ENCODE peak calls at places on chromosomes 5 and 9, in seven cellular contexts. N, B, L, T, W, E and S are unnamed samples. For H3K36me3, the result is how much of the 10 kb centered on the place peaks cover.

GRCh38 chr5:2629035-2629434 is 122.4 kb downstream of the IRX2 start:
- DNase-seq in N (no peak), L (no peak), E (no peak), T (no peak), W (no peak), B (no peak), S (no peak)

GRCh38 chr5:135249658-135250057 is 149.4 kb downstream of the MACROH2A1 start:
- DNase-seq in T (no peak), B (no peak), E (peak), W (no peak), N (peak), L (no peak), S (no peak)

GRCh38 chr5:114450516-114450909 is 88.6 kb downstream of the KCNN2 start:
- DNase-seq in B (no peak), L (no peak), T (no peak), E (no peak), N (no peak), W (no peak), S (no peak)

GRCh38 chr9:96126321-96126881 is 175.6 kb downstream of the HSD17B3 start:
- DNase-seq in W (no peak), L (no peak), B (peak), T (no peak), E (no peak), N (no peak), S (no peak)

GRCh38 chr5:127290019-127290945 is at the start of gene MEGF10:
- DNase-seq in B (peak), T (peak), E (peak), L (no peak), N (no peak), W (no peak), S (peak)

GRCh38 chr9:136022731-136023400 is 61.7 kb upstream of the UBAC1 start:
- DNase-seq in E (no peak), T (no peak), L (no peak), N (no peak), B (no peak), W (no peak), S (no peak)

GRCh38 chr5:179762079-179762780 is 29.6 kb downstream of the MAML1 start:
- DNase-seq in B (peak), W (no peak), N (no peak), T (peak), L (no peak), E (peak), S (peak)

GRCh38 chr9:131739192-131739961 is 499 bp downstream of the RAPGEF1 start:
- DNase-seq in W (no peak), T (peak), L (no peak), B (peak), E (peak), N (peak), S (no peak)

GRCh38 chr5:55234171-55234700 is 828 bp upstream of the CCNO start:
- DNase-seq in L (no peak), B (peak), E (no peak), T (peak), N (no peak), W (no peak), S (peak)

GRCh38 chr5:6832994-6833393 is 119.8 kb downstream of the TENT4A start:
- DNase-seq in W (peak), N (no peak), L (no peak), E (no peak), T (no peak), B (no peak), S (no peak)

GRCh38 chr9:92607088-92607487 is 62.8 kb downstream of the IPPK start:
- DNase-seq in W (no peak), B (no peak), T (no peak), E (no peak), N (no peak), L (no peak), S (no peak)

GRCh38 chr9:4640027-4640426 is 22.1 kb upstream of the PLPP6 start:
- DNase-seq in T (no peak), E (peak), N (no peak), L (no peak), B (peak), W (no peak), S (peak)

GRCh38 chr5:113278976-113279375 is 155.8 kb downstream of the TSSK1B start:
- DNase-seq in T (no peak), E (no peak), B (no peak), W (no peak), L (no peak), N (no peak), S (no peak)

GRCh38 chr5:91179018-91179417 is 204.1 kb downstream of the ARRDC3 start:
- DNase-seq in E (no peak), T (no peak), W (no peak), B (no peak), N (no peak), L (no peak), S (no peak)

GRCh38 chr5:98524796-98525195 is 248.7 kb upstream of the RGMB start:
- DNase-seq in B (no peak), T (no peak), W (no peak), L (no peak), E (no peak), N (no peak), S (no peak)

GRCh38 chr9:116644099-116644688 is 42.9 kb upstream of the TRIM32 start:
- DNase-seq in W (no peak), N (no peak), B (no peak), L (no peak), T (no peak), E (no peak), S (no peak)

GRCh38 chr5:57710126-57710525 is 227.5 kb upstream of the ACTBL2 start:
- DNase-seq in L (no peak), B (no peak), N (no peak), T (no peak), W (no peak), E (no peak), S (no peak)

GRCh38 chr9:97980918-97981827 is 2.0 kb upstream of the ANP32B start:
- DNase-seq in L (no peak), T (no peak), E (peak), N (no peak), B (no peak), W (peak), S (peak)

GRCh38 chr5:159915913-159916840 is at the start of gene ADRA1B:
- DNase-seq in L (peak), W (no peak), B (peak), T (peak), N (peak), E (peak), S (peak)

GRCh38 chr5:124027441-124027840 is 515.5 kb downstream of the CSNK1G3 start:
- DNase-seq in L (no peak), N (no peak), E (no peak), B (no peak), W (no peak), T (no peak), S (no peak)

GRCh38 chr9:91900057-91900816 is 49.8 kb downstream of the ROR2 start:
- DNase-seq in N (peak), B (peak), T (no peak), E (peak), W (no peak), L (no peak), S (no peak)

GRCh38 chr5:2836133-2836532 is 84.7 kb upstream of the IRX2 start:
- DNase-seq in W (no peak), N (no peak), L (no peak), E (no peak), B (no peak), T (no peak), S (no peak)

GRCh38 chr5:143014017-143014651 is 244.0 kb downstream of the ARHGAP26 start:
- DNase-seq in B (peak), W (no peak), T (no peak), L (no peak), E (peak), N (peak), S (peak)

GRCh38 chr5:173395257-173395932 is 67.2 kb upstream of the STC2 start:
- DNase-seq in T (no peak), N (no peak), B (peak), L (no peak), E (peak), W (no peak), S (no peak)

DNA sequence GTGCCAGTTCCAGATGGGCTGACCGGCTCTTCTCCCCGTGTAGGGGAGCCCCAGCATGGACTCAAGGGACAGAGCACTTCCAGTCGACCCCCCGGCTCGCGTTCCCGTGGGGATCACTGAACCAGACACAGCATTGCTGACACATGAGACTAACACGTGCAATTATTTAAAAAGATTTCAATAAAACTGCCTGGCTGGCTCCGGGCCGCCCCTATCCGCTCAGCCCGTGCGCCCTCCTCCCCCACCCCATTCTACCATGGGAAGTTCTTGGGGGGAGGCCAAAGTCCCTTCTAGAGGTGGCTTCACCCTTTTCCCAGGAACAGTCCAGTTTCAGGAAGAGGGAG is 4.7 kb downstream of the TESK1 start:
- DNase-seq in T (no peak), E (no peak), L (no peak), W (no peak), B (no peak), N (no peak), S (no peak)
- H3K36me3 ChIP-seq in T (under half), E (under half), L (under half), W (under half), B (under half), N (under half), S (under half)

GRCh38 chr5:150219142-150219541 is 29.3 kb downstream of the SLC6A7 start:
- DNase-seq in E (no peak), L (no peak), T (no peak), B (peak), W (no peak), N (no peak), S (no peak)

GRCh38 chr5:150221471-150221870 is 31.6 kb downstream of the SLC6A7 start:
- DNase-seq in W (no peak), B (no peak), L (no peak), T (no peak), E (no peak), N (no peak), S (no peak)

GRCh38 chr5:150217874-150218692 is 28.2 kb downstream of the SLC6A7 start:
- DNase-seq in T (peak), W (peak), B (peak), L (peak), E (peak), N (peak), S (peak)

GRCh38 chr5:150218693-150219035 is 28.8 kb downstream of the SLC6A7 start:
- DNase-seq in T (no peak), B (no peak), N (no peak), L (no peak), E (no peak), W (no peak), S (no peak)

GRCh38 chr5:150219861-150220260 is 30.0 kb downstream of the SLC6A7 start:
- DNase-seq in L (no peak), T (no peak), W (no peak), N (no peak), E (no peak), B (no peak), S (no peak)
- H3K36me3 ChIP-seq in L (under half), T (under half), W (under half), N (under half), E (under half), B (under half), S (under half)

DNA sequence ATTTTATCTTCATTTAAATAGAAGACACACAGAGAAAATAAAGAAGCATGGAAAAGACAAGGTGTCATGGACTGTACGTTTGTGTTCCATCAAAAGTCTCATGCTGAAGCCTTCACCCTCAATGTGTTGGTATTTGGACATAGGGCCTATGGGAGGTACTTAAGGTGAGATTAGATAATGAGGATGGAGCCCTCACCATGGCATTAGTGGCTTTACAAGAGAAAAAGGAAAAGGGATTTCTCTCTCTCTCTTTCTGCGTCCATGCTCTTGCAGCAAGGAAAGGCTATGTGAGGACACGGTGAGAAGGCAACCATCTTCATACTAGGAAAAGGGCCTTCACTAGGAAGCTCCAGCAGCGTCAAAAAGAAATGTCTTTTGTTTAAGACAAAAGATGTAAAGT is 797.0 kb upstream of the CDH10 start:
- DNase-seq in B (no peak), L (no peak), W (no peak), N (no peak), T (no peak), E (no peak), S (no peak)
- H3K36me3 ChIP-seq in B (under half), L (under half), W (under half), N (under half), T (under half), E (under half), S (under half)

GRCh38 chr5:1068204-1068894 is 43.5 kb downstream of the SLC12A7 start:
- DNase-seq in L (no peak), E (no peak), B (no peak), N (no peak), T (no peak), W (no peak), S (no peak)

GRCh38 chr5:1068895-1069719 is 42.8 kb downstream of the SLC12A7 start:
- DNase-seq in W (no peak), T (no peak), B (no peak), N (no peak), E (no peak), L (no peak), S (no peak)

GRCh38 chr5:1065891-1066650 is 45.8 kb downstream of the SLC12A7 start:
- DNase-seq in W (no peak), B (no peak), T (no peak), L (no peak), E (no peak), N (no peak), S (no peak)

GRCh38 chr5:1066676-1067075 is 45.2 kb downstream of the SLC12A7 start:
- DNase-seq in L (no peak), W (no peak), E (no peak), T (no peak), N (no peak), B (no peak), S (no peak)

DNA sequence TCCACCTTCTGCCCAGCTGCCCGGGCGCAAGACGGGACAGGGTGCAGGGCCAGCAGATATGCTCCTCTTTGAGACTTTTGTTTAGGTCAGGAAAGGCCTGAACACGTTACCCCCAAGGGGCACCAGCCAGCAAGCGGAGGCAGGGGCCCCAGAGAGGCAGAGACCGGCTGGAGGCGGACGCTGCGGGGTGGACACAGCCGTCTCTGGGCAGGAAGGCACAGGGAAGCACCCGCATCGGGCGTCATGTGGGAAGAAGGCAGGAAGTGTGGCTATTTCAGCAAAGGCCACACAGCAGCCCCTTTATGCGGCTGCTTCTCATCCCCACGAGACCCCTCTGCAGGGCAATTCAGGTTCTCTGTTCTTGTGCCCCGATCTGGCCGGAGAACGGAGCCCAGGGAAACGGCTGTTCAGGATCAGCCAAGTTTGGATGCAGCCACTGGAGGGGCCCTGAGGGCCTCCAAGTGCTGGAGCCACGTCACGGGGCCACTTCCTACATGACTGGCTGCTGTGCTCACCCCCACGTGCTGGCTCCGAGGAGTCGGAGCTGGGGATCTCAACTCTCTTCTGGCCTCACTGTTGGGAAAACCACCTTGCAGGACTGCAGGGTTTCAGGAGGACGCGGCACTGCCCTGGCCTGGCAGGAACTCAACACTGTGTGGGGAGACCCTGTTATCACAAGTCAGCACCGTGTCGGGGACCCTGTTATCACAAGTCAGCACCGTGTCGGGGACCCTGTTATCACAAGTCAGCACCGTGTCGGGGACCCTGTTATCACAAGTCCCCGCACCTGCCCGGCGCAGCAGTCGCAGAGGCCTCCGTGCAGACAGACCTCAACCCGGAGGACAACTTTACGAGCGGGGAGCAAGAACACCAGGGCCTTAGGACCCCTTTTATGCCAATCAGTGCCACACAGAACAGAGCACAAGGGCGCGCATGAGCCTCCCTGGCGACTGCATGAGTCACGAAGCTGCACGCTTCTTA is 44.4 kb downstream of the SLC12A7 start:
- DNase-seq in N (no peak), W (no peak), L (no peak), B (no peak), T (no peak), E (peak), S (no peak)
- H3K36me3 ChIP-seq in N (under half), W (under half), L (under half), B (under half), T (half or more), E (under half), S (under half)